ENCODE peak calls at places on chromosomes 7 and 10, in six cellular contexts. One of them, this sample, is unnamed.

GRCh38 chr10:51399840-51400239 is 299.6 kb downstream of the CSTF2T start:
- DNase-seq in neuronal stem cell: no peak
- DNase-seq in mesendoderm: no peak
- DNase-seq in trophoblast cell: no peak
- DNase-seq in mesenchymal stem cell: no peak
- DNase-seq in H9: no peak
- DNase-seq in this sample: no peak

GRCh38 chr7:151201751-151202150 is 8.5 kb downstream of the H2BK1 start:
- DNase-seq in neuronal stem cell: no peak
- DNase-seq in mesendoderm: no peak
- DNase-seq in trophoblast cell: no peak
- DNase-seq in mesenchymal stem cell: no peak
- DNase-seq in H9: no peak
- DNase-seq in this sample: no peak

GRCh38 chr10:15123749-15124184 is 26.6 kb downstream of the RPP38 start:
- DNase-seq in neuronal stem cell: no peak
- DNase-seq in mesendoderm: no peak
- DNase-seq in trophoblast cell: no peak
- DNase-seq in mesenchymal stem cell: peak
- DNase-seq in H9: no peak
- DNase-seq in this sample: peak

GRCh38 chr10:117462424-117462792 is 80.1 kb upstream of the EMX2 start:
- DNase-seq in neuronal stem cell: no peak
- DNase-seq in mesendoderm: peak
- DNase-seq in trophoblast cell: no peak
- DNase-seq in mesenchymal stem cell: peak
- DNase-seq in H9: peak
- DNase-seq in this sample: no peak

GRCh38 chr10:17061418-17061817 is 68.2 kb downstream of the CUBN start:
- DNase-seq in neuronal stem cell: no peak
- DNase-seq in mesendoderm: peak
- DNase-seq in trophoblast cell: no peak
- DNase-seq in mesenchymal stem cell: peak
- DNase-seq in H9: no peak
- DNase-seq in this sample: peak

GRCh38 chr7:73893342-73894101 is 32.6 kb downstream of the TMEM270 start:
- DNase-seq in neuronal stem cell: no peak
- DNase-seq in mesendoderm: no peak
- DNase-seq in trophoblast cell: no peak
- DNase-seq in mesenchymal stem cell: no peak
- DNase-seq in H9: no peak
- DNase-seq in this sample: peak

GRCh38 chr10:112246-112645 is 23.0 kb upstream of the ZMYND11 start:
- DNase-seq in neuronal stem cell: no peak
- DNase-seq in mesendoderm: no peak
- DNase-seq in trophoblast cell: peak
- DNase-seq in mesenchymal stem cell: peak
- DNase-seq in H9: no peak
- DNase-seq in this sample: peak

GRCh38 chr10:13945760-13946460 is 359.1 kb downstream of the PRPF18 start:
- DNase-seq in neuronal stem cell: no peak
- DNase-seq in mesendoderm: peak
- DNase-seq in trophoblast cell: peak
- DNase-seq in mesenchymal stem cell: peak
- DNase-seq in H9: no peak
- DNase-seq in this sample: peak

GRCh38 chr10:11795101-11795920 is 27.8 kb upstream of the PROSER2 start:
- DNase-seq in neuronal stem cell: no peak
- DNase-seq in mesendoderm: no peak
- DNase-seq in trophoblast cell: peak
- DNase-seq in mesenchymal stem cell: no peak
- DNase-seq in H9: no peak
- DNase-seq in this sample: no peak

GRCh38 chr7:40298421-40298820 is 163.6 kb downstream of the SUGCT start:
- DNase-seq in neuronal stem cell: no peak
- DNase-seq in mesendoderm: no peak
- DNase-seq in trophoblast cell: peak
- DNase-seq in mesenchymal stem cell: peak
- DNase-seq in H9: no peak
- DNase-seq in this sample: peak

GRCh38 chr10:99872367-99873162 is 90.1 kb downstream of the ABCC2 start:
- DNase-seq in neuronal stem cell: no peak
- DNase-seq in mesendoderm: no peak
- DNase-seq in trophoblast cell: peak
- DNase-seq in mesenchymal stem cell: peak
- DNase-seq in H9: no peak
- DNase-seq in this sample: peak

GRCh38 chr10:27242951-27243551 is 2.5 kb upstream of the ACBD5 start:
- DNase-seq in neuronal stem cell: peak
- DNase-seq in mesendoderm: peak
- DNase-seq in trophoblast cell: peak
- DNase-seq in mesenchymal stem cell: peak
- DNase-seq in H9: peak
- DNase-seq in this sample: peak

GRCh38 chr10:71486465-71487114 is 89.9 kb downstream of the CDH23 start:
- DNase-seq in neuronal stem cell: peak
- DNase-seq in mesendoderm: peak
- DNase-seq in trophoblast cell: peak
- DNase-seq in mesenchymal stem cell: peak
- DNase-seq in H9: peak
- DNase-seq in this sample: peak

GRCh38 chr10:102157224-102157623 is 5.0 kb downstream of the NOLC1 start:
- DNase-seq in neuronal stem cell: no peak
- DNase-seq in mesendoderm: no peak
- DNase-seq in trophoblast cell: no peak
- DNase-seq in mesenchymal stem cell: no peak
- DNase-seq in H9: no peak
- DNase-seq in this sample: no peak

GRCh38 chr7:128946936-128947830 is 9.5 kb downstream of the IRF5 start:
- DNase-seq in neuronal stem cell: no peak
- DNase-seq in mesendoderm: peak
- DNase-seq in trophoblast cell: no peak
- DNase-seq in mesenchymal stem cell: no peak
- DNase-seq in H9: peak
- DNase-seq in this sample: no peak

GRCh38 chr10:116947838-116948529 is 57.0 kb downstream of the SHTN1 start:
- DNase-seq in neuronal stem cell: peak
- DNase-seq in mesendoderm: peak
- DNase-seq in trophoblast cell: peak
- DNase-seq in mesenchymal stem cell: peak
- DNase-seq in H9: peak
- DNase-seq in this sample: peak

GRCh38 chr10:74635655-74636054 is 190.7 kb upstream of the KAT6B start:
- DNase-seq in neuronal stem cell: no peak
- DNase-seq in mesendoderm: no peak
- DNase-seq in trophoblast cell: no peak
- DNase-seq in mesenchymal stem cell: no peak
- DNase-seq in H9: no peak
- DNase-seq in this sample: no peak

GRCh38 chr7:35454575-35455385 is 200.9 kb upstream of the TBX20 start:
- DNase-seq in neuronal stem cell: no peak
- DNase-seq in mesendoderm: no peak
- DNase-seq in trophoblast cell: no peak
- DNase-seq in mesenchymal stem cell: no peak
- DNase-seq in H9: peak
- DNase-seq in this sample: no peak

GRCh38 chr10:86292462-86293322 is 73.9 kb downstream of the GRID1 start:
- DNase-seq in neuronal stem cell: no peak
- DNase-seq in mesendoderm: no peak
- DNase-seq in trophoblast cell: no peak
- DNase-seq in mesenchymal stem cell: no peak
- DNase-seq in H9: no peak
- DNase-seq in this sample: no peak
- H2BK120ac ChIP-seq in neuronal stem cell: no peak
- H2BK120ac ChIP-seq in mesendoderm: no peak
- H2BK120ac ChIP-seq in trophoblast cell: no peak
- H2BK120ac ChIP-seq in mesenchymal stem cell: no peak
- H2BK120ac ChIP-seq in H9: no peak
- H2BK120ac ChIP-seq in this sample: no peak

GRCh38 chr7:16064316-16064715 is 357.0 kb downstream of the CRPPA start:
- DNase-seq in neuronal stem cell: no peak
- DNase-seq in mesendoderm: no peak
- DNase-seq in trophoblast cell: no peak
- DNase-seq in mesenchymal stem cell: no peak
- DNase-seq in H9: no peak
- DNase-seq in this sample: no peak

GRCh38 chr7:16063691-16064090 is 357.6 kb downstream of the CRPPA start:
- DNase-seq in neuronal stem cell: no peak
- DNase-seq in mesendoderm: no peak
- DNase-seq in trophoblast cell: no peak
- DNase-seq in mesenchymal stem cell: no peak
- DNase-seq in H9: no peak
- DNase-seq in this sample: no peak

GRCh38 chr7:16067695-16068094 is 353.6 kb downstream of the CRPPA start:
- DNase-seq in neuronal stem cell: no peak
- DNase-seq in mesendoderm: no peak
- DNase-seq in trophoblast cell: no peak
- DNase-seq in mesenchymal stem cell: no peak
- DNase-seq in H9: no peak
- DNase-seq in this sample: no peak

GRCh38 chr7:16063241-16063640 is 358.1 kb downstream of the CRPPA start:
- DNase-seq in neuronal stem cell: no peak
- DNase-seq in mesendoderm: no peak
- DNase-seq in trophoblast cell: no peak
- DNase-seq in mesenchymal stem cell: no peak
- DNase-seq in H9: no peak
- DNase-seq in this sample: no peak

DNA sequence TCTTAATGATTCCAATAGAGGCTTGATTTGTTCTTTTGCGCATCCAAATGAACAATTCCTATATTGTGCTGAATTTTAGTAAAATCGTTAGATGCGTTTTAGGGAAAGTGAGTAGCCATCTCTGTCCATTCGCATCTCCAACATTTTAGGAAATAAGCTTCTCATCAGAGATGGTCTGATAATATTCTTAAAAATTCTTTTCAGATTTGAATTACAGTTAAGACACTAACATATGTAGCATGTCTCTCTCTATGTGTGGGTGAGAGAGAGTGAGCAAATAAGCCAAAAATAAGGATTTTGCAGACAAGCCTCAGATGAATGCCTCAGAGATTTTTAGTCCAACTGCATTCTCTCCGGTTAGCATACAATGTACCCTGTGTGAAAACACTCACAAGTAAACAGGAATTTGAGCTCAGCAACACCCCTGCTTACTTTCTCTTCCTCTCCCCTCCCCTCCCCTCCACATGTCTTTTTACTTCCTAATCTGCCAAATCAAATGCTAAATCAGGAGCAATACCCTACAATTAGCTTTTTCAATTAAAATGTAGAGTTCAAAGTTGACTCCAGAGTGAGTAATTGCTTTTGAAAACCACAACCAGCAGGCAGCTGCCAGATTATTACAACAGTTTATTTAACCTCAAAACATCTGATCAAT is 354.4 kb downstream of the CRPPA start:
- DNase-seq in neuronal stem cell: no peak
- DNase-seq in mesendoderm: peak
- DNase-seq in trophoblast cell: no peak
- DNase-seq in mesenchymal stem cell: peak
- DNase-seq in H9: no peak
- DNase-seq in this sample: no peak
- H3K4me2 ChIP-seq in neuronal stem cell: no peak
- H3K4me2 ChIP-seq in mesendoderm: no peak
- H3K4me2 ChIP-seq in trophoblast cell: no peak
- H3K4me2 ChIP-seq in mesenchymal stem cell: no peak
- H3K4me2 ChIP-seq in H9: no peak
- H3K4me2 ChIP-seq in this sample: no peak

DNA sequence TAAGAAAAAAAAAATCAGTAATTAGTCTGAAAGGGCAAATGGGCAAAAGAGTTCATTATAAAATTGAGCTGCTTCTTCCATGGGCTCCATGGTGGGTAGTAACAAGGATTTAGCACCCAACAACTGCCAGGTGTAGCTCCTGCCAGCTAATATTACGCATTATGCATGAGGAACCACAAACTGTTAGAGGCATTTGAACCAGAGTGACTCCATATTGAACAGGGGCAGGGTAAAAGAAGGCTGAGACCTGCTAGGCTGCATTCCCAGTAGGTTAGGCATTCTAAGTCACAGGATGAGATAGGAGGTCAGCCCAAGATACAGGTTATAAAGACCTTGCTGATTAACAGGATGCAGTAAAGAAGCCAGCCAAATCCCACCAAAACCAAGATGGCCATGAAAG is 8.8 kb upstream of the PAPSS2 start:
- DNase-seq in neuronal stem cell: no peak
- DNase-seq in mesendoderm: peak
- DNase-seq in trophoblast cell: peak
- DNase-seq in mesenchymal stem cell: no peak
- DNase-seq in H9: no peak
- DNase-seq in this sample: no peak
- H2BK120ac ChIP-seq in neuronal stem cell: no peak
- H2BK120ac ChIP-seq in mesendoderm: no peak
- H2BK120ac ChIP-seq in trophoblast cell: no peak
- H2BK120ac ChIP-seq in mesenchymal stem cell: no peak
- H2BK120ac ChIP-seq in H9: no peak
- H2BK120ac ChIP-seq in this sample: no peak

GRCh38 chr7:116420003-116420402 is 79.5 kb upstream of the CAV2 start:
- DNase-seq in neuronal stem cell: no peak
- DNase-seq in mesendoderm: no peak
- DNase-seq in trophoblast cell: no peak
- DNase-seq in mesenchymal stem cell: no peak
- DNase-seq in H9: no peak
- DNase-seq in this sample: no peak

GRCh38 chr7:116421298-116421697 is 78.2 kb upstream of the CAV2 start:
- DNase-seq in neuronal stem cell: no peak
- DNase-seq in mesendoderm: no peak
- DNase-seq in trophoblast cell: no peak
- DNase-seq in mesenchymal stem cell: no peak
- DNase-seq in H9: no peak
- DNase-seq in this sample: no peak

GRCh38 chr7:116422651-116423050 is 76.9 kb upstream of the CAV2 start:
- DNase-seq in neuronal stem cell: no peak
- DNase-seq in mesendoderm: no peak
- DNase-seq in trophoblast cell: no peak
- DNase-seq in mesenchymal stem cell: no peak
- DNase-seq in H9: no peak
- DNase-seq in this sample: no peak

GRCh38 chr7:116418524-116418923 is 81.0 kb upstream of the CAV2 start:
- DNase-seq in neuronal stem cell: no peak
- DNase-seq in mesendoderm: no peak
- DNase-seq in trophoblast cell: no peak
- DNase-seq in mesenchymal stem cell: no peak
- DNase-seq in H9: no peak
- DNase-seq in this sample: no peak

GRCh38 chr7:116417593-116418345 is 81.8 kb upstream of the CAV2 start:
- DNase-seq in neuronal stem cell: no peak
- DNase-seq in mesendoderm: no peak
- DNase-seq in trophoblast cell: peak
- DNase-seq in mesenchymal stem cell: no peak
- DNase-seq in H9: no peak
- DNase-seq in this sample: peak
- H3K4me2 ChIP-seq in neuronal stem cell: no peak
- H3K4me2 ChIP-seq in mesendoderm: no peak
- H3K4me2 ChIP-seq in trophoblast cell: peak
- H3K4me2 ChIP-seq in mesenchymal stem cell: no peak
- H3K4me2 ChIP-seq in H9: no peak
- H3K4me2 ChIP-seq in this sample: peak

DNA sequence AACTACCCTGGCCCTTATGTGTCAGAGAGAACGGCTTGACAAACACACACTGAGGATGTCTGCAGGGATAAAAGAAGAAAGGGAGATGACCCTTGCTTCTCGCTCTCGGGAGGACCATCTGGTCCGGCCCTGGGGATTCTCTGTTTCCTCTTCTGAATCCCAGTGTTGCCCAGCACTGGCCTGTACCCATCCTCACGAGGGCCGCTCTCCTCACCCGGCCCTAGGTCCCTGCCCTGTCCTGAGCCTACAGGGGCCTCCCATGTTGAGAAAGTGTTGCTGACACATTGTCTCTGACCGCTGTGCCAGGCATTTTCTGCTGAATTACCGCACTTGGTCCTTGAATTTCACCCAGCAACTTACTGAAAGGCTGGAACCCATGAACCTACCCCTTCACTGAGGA is 171.9 kb upstream of the LANCL2 start:
- DNase-seq in neuronal stem cell: no peak
- DNase-seq in mesendoderm: no peak
- DNase-seq in trophoblast cell: no peak
- DNase-seq in mesenchymal stem cell: no peak
- DNase-seq in H9: no peak
- DNase-seq in this sample: peak
- H2BK120ac ChIP-seq in neuronal stem cell: no peak
- H2BK120ac ChIP-seq in mesendoderm: no peak
- H2BK120ac ChIP-seq in trophoblast cell: no peak
- H2BK120ac ChIP-seq in mesenchymal stem cell: no peak
- H2BK120ac ChIP-seq in H9: no peak
- H2BK120ac ChIP-seq in this sample: peak